ENCODE peak calls at places on chromosomes 3 and 15, in six cellular contexts. Y, D, M, B, J and H are unnamed samples.

GRCh38 chr3:82157952-82158351 is 396.5 kb upstream of the GBE1 start:
- DNase-seq in D (no peak), Y (peak; percentile 1), J (no peak), M (no peak), B (no peak), H (no peak)

GRCh38 chr3:87227835-87228144 is 681 bp downstream of the CHMP2B start:
- DNase-seq in M (no peak), J (no peak), D (no peak), B (no peak), Y (no peak), H (no peak)

GRCh38 chr3:165892565-165892964 is 55.3 kb upstream of the BCHE start:
- DNase-seq in B (no peak), M (no peak), Y (no peak), D (no peak), J (no peak), H (no peak)

GRCh38 chr3:198071602-198072285 is 111.7 kb downstream of the LMLN start:
- DNase-seq in D (peak; percentile 74), J (no peak), B (no peak), M (no peak), Y (peak; percentile 66), H (no peak)

GRCh38 chr3:185582871-185583270 is 3.2 kb upstream of the SENP2 start:
- DNase-seq in M (no peak), D (no peak), J (no peak), B (no peak), Y (no peak), H (no peak)

GRCh38 chr3:50211930-50212329 is 6.9 kb downstream of the SLC38A3 start:
- DNase-seq in B (no peak), M (no peak), Y (no peak), D (no peak), J (no peak), H (no peak)

GRCh38 chr3:107525954-107526305 is 3.2 kb downstream of the BBX start:
- DNase-seq in J (no peak), B (no peak), Y (no peak), D (no peak), M (no peak), H (no peak)

GRCh38 chr3:126136428-126137220 is 43.8 kb downstream of the ALDH1L1 start:
- DNase-seq in M (no peak), D (peak; percentile 15), Y (no peak), J (peak; percentile 24), B (peak; percentile 41), H (peak; percentile 2)

GRCh38 chr3:173732237-173732636 is 334.7 kb downstream of the NLGN1 start:
- DNase-seq in J (no peak), Y (peak; percentile 15), D (no peak), M (no peak), B (no peak), H (no peak)

GRCh38 chr15:47552978-47553608 is 164.2 kb upstream of the SEMA6D start:
- DNase-seq in J (no peak), B (no peak), D (no peak), Y (no peak), M (no peak), H (no peak)

GRCh38 chr3:160707187-160707789 is 30.3 kb downstream of the ARL14 start:
- DNase-seq in M (no peak), D (no peak), J (no peak), Y (no peak), B (no peak), H (no peak)

GRCh38 chr3:129727707-129728106 is 121.2 kb upstream of the PLXND1 start:
- DNase-seq in D (no peak), J (no peak), Y (peak; percentile 46), M (no peak), B (no peak), H (no peak)

GRCh38 chr3:7669641-7670040 is 808.7 kb downstream of the GRM7 start:
- DNase-seq in J (no peak), B (no peak), Y (no peak), M (no peak), D (no peak), H (no peak)

GRCh38 chr15:79811406-79812405 is 85.1 kb downstream of the MTHFS start:
- DNase-seq in M (no peak), D (no peak), B (no peak), Y (peak; percentile 2), J (no peak), H (no peak)

GRCh38 chr3:197151562-197151961 is 121.9 kb upstream of the MELTF start:
- DNase-seq in D (no peak), B (no peak), M (no peak), J (no peak), Y (peak; percentile 18), H (no peak)

GRCh38 chr15:100263031-100263430 is 78.7 kb downstream of the ADAMTS17 start:
- DNase-seq in M (no peak), B (no peak), Y (no peak), D (no peak), J (no peak), H (no peak)

GRCh38 chr3:23116041-23116440 is 87.1 kb upstream of the UBE2E2 start:
- DNase-seq in M (no peak), Y (no peak), D (no peak), J (no peak), B (no peak), H (no peak)

GRCh38 chr3:142595581-142595950 is 627 bp upstream of the PLS1 start:
- DNase-seq in J (no peak), B (no peak), D (no peak), Y (peak; percentile 71), M (no peak), H (no peak)

GRCh38 chr15:33700695-33701303 is 267.5 kb upstream of the CHRM5 start:
- DNase-seq in Y (peak; percentile 68), D (peak; percentile 87), B (peak; percentile 79), M (no peak), J (peak; percentile 63), H (peak; percentile 64)

GRCh38 chr3:11096266-11097135 is 57.8 kb upstream of the HRH1 start:
- DNase-seq in M (no peak), D (peak; percentile 58), J (peak; percentile 94), B (peak; percentile 93), Y (peak; percentile 69), H (no peak)

GRCh38 chr15:68618339-68619302 is 39.8 kb downstream of the CORO2B start:
- DNase-seq in D (no peak), M (no peak), Y (no peak), J (no peak), B (no peak), H (no peak)

GRCh38 chr3:154105218-154105975 is 15.8 kb upstream of the ARHGEF26 start:
- DNase-seq in J (no peak), B (no peak), D (no peak), M (no peak), Y (no peak), H (no peak)

DNA sequence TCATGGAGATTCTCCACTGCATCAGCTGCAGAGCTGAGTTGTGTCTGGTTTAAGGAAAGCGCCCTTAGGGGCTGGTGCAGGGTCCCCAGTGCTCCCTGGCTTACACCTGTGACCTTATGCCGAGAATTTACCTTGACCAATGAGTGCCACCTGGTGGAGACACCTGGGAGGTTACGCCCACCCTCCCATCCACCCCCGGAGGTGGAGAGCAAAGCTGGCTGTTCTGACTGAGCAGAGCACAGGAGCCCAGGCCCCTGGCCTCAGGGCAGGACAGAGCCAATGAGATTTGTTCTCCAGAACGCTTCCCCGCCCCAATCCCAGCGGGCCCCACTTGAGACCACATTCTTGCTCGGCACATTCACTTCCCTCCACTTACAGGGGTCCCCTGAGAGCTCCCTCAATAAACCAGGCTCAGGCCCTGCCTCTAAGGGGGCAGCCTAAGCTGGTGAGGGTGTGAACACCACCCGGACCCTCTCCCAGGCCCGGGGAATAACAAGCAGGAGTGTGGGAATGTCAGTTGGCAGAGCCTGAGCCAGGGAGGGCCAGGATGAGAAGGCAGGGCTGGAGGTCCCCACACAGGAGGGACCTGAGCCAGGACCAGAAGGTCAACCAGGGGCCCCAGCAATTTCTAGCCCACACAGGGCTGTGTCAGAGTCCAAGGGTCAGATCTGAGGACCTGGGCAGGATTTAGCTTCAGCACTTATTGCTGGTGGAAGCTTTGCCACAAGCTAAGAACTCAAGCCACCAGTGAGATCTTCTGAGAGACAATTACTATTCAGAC is 117.1 kb downstream of the TPRA1 start:
- DNase-seq in B (no peak), M (no peak), J (no peak), D (peak; percentile 93), Y (no peak), H (peak; percentile 41)
- TF ChIP-seq CTCF in B (no peak), M (peak; percentile 51), J (no peak), D (peak; percentile 87), Y (no peak), H (peak; percentile 65)

GRCh38 chr15:83100072-83100646 is 7.3 kb upstream of the TM6SF1 start:
- DNase-seq in J (no peak), D (no peak), B (no peak), M (no peak), Y (no peak), H (no peak)
- TF ChIP-seq CTCF in J (no peak), D (no peak), B (no peak), M (no peak), Y (no peak), H (no peak)

GRCh38 chr3:15601046-15601398 is 347 bp downstream of the HACL1 start:
- DNase-seq in B (no peak), J (no peak), Y (no peak), D (no peak), M (no peak), H (no peak)

GRCh38 chr3:15606434-15606891 is 4.9 kb downstream of the BTD start:
- DNase-seq in M (no peak), B (no peak), D (no peak), Y (no peak), J (no peak), H (no peak)

GRCh38 chr3:15595955-15596354 is 5.4 kb downstream of the HACL1 start:
- DNase-seq in Y (no peak), D (no peak), M (no peak), J (no peak), B (no peak), H (no peak)

GRCh38 chr3:15602146-15602536 is 596 bp downstream of the BTD start:
- DNase-seq in Y (no peak), B (no peak), J (no peak), D (no peak), M (no peak), H (no peak)

GRCh38 chr3:15601399-15602145 is at the start of the genes BTD and HACL1:
- DNase-seq in M (no peak), J (peak; percentile 97), D (peak; percentile 99), B (peak; percentile 99), Y (peak; percentile 98), H (peak; percentile 96)
- TF ChIP-seq CTCF in M (peak; percentile 32), J (peak; percentile 13), D (no peak), B (no peak), Y (peak; percentile 32), H (peak; percentile 24)

GRCh38 chr15:83270176-83270575 is 14.3 kb downstream of the BNC1 start:
- DNase-seq in Y (no peak), D (no peak), M (no peak), B (no peak), J (no peak), H (no peak)
- TF ChIP-seq CTCF in Y (no peak), D (no peak), M (no peak), B (no peak), J (no peak), H (no peak)

GRCh38 chr3:39260957-39261356 is 18.9 kb downstream of the CX3CR1 start:
- DNase-seq in J (peak; percentile 60), Y (peak; percentile 16), D (no peak), B (peak; percentile 83), M (peak; percentile 18), H (no peak)
- TF ChIP-seq CTCF in J (no peak), Y (peak; percentile 32), D (peak; percentile 38), B (no peak), M (peak; percentile 65), H (peak; percentile 35)